ENCODE peak calls at places on chromosomes 12 and 14, in eight cellular contexts. G is stomach, O is prostate gland, I is body of pancreas, B is IMR-90, T is uterus, A is tibial nerve, J is K562. U is an unnamed sample. For H3K36me3, the result is how much of the 10 kb centered on the place peaks cover.

GRCh38 chr14:70188608-70189540 is at the start of gene SLC8A3:
- DNase-seq in J (no peak), I (peak), A (no peak), G (peak), T (no peak), B (peak), O (peak), U (no peak)

GRCh38 chr14:90726656-90727055 is 89.6 kb downstream of the TTC7B start:
- DNase-seq in J (no peak), G (peak), I (peak), B (peak), O (peak), A (peak), T (peak), U (no peak)

GRCh38 chr12:55687746-55688145 is 20.0 kb downstream of the ITGA7 start:
- DNase-seq in J (no peak), A (no peak), I (no peak), O (no peak), B (no peak), G (no peak), T (no peak), U (no peak)

GRCh38 chr12:124174949-124175348 is 119.9 kb upstream of the RFLNA start:
- DNase-seq in I (no peak), G (no peak), O (no peak), B (no peak), A (no peak), T (no peak), J (no peak), U (no peak)

GRCh38 chr14:91927800-91928199 is 19.7 kb downstream of the FBLN5 start:
- DNase-seq in B (no peak), A (no peak), G (no peak), T (no peak), I (no peak), O (no peak), J (no peak), U (no peak)

GRCh38 chr12:112524676-112525425 is 106.1 kb downstream of the PTPN11 start:
- DNase-seq in I (peak), A (no peak), O (no peak), T (no peak), G (no peak), J (no peak), B (peak), U (no peak)

GRCh38 chr14:103396463-103396862 is 11.2 kb downstream of the MARK3 start:
- DNase-seq in J (no peak), G (no peak), A (no peak), B (no peak), I (no peak), T (no peak), O (no peak), U (no peak)

GRCh38 chr14:26856832-26857508 is 259.1 kb upstream of the NOVA1 start:
- DNase-seq in T (no peak), I (peak), J (no peak), G (no peak), A (no peak), O (no peak), B (no peak), U (no peak)

GRCh38 chr12:2834581-2835491 is at the start of gene NRIP2:
- DNase-seq in A (no peak), T (peak), G (no peak), I (peak), B (peak), O (no peak), J (no peak), U (peak)

GRCh38 chr12:108308432-108308831 is 30.7 kb downstream of the CMKLR1 start:
- DNase-seq in J (no peak), B (no peak), O (no peak), A (no peak), G (no peak), I (no peak), T (no peak), U (no peak)

GRCh38 chr12:5965950-5966383 is 20.9 kb upstream of the ANO2 start:
- DNase-seq in G (peak), B (peak), J (peak), O (peak), T (no peak), A (peak), I (peak), U (no peak)

GRCh38 chr14:34231626-34232025 is 230.4 kb downstream of the SPTSSA start:
- DNase-seq in A (peak), O (no peak), B (no peak), I (no peak), T (peak), J (no peak), G (peak), U (no peak)

GRCh38 chr14:100944052-100944451 is 40.5 kb upstream of the RTL1 start:
- DNase-seq in T (no peak), B (no peak), J (no peak), O (no peak), A (no peak), I (no peak), G (no peak), U (no peak)

GRCh38 chr12:121223283-121223946 is 13.5 kb downstream of the P2RX4 start:
- DNase-seq in B (no peak), I (peak), A (no peak), T (no peak), J (no peak), G (peak), O (no peak), U (no peak)

GRCh38 chr14:66507181-66507721 is 696 bp upstream of the GPHN start:
- DNase-seq in O (no peak), J (no peak), I (no peak), B (no peak), T (no peak), G (no peak), A (no peak), U (no peak)
- TF ChIP-seq POLR2A in O (no peak), J (no peak), I (no peak), B (no peak), T (no peak), G (no peak), A (no peak), U (no peak)

GRCh38 chr14:61663312-61663974 is 31.9 kb upstream of the HIF1A start:
- DNase-seq in I (no peak), O (no peak), J (no peak), G (no peak), B (no peak), A (no peak), T (no peak), U (no peak)

GRCh38 chr14:61661471-61661988 is 33.8 kb upstream of the HIF1A start:
- DNase-seq in A (no peak), I (no peak), J (no peak), G (no peak), B (peak), O (no peak), T (no peak), U (no peak)

GRCh38 chr14:61659582-61659981 is 35.7 kb upstream of the HIF1A start:
- DNase-seq in G (no peak), I (no peak), J (no peak), T (no peak), B (peak), O (no peak), A (no peak), U (no peak)

GRCh38 chr14:61662001-61662400 is 33.3 kb upstream of the HIF1A start:
- DNase-seq in B (peak), T (no peak), I (no peak), G (no peak), A (no peak), J (no peak), O (no peak), U (no peak)

GRCh38 chr14:61662437-61663311 is 32.6 kb upstream of the HIF1A start:
- DNase-seq in O (no peak), G (peak), A (peak), T (no peak), J (peak), B (peak), I (peak), U (no peak)
- H3K36me3 ChIP-seq in O (under half), G (under half), A (under half), T (under half), J (under half), B (under half), I (under half), U (under half)

DNA sequence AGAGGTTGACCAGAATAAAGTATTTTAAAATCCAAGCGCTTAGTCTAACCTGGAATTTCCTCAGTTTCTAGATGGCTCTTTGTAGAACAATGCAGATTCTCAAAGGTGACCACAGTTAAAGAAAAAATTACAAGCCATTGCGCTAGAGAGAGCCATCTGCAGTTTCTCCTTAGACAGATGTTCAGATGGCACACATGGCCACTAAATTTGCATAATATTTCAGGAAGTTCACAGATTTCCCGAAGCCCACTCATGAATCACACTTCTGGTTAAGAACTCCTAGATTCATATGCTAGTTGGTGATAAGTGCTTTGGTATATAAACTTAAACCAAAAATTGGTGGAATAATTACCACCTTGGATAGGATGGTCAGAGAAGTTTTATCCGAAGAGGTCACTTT is 752 bp downstream of the AKAP3 start:
- DNase-seq in T (no peak), B (no peak), O (no peak), A (no peak), G (no peak), I (no peak), J (no peak), U (no peak)
- H3K27ac ChIP-seq in T (peak), B (peak), O (peak), A (peak), G (peak), I (peak), J (peak), U (no peak)

GRCh38 chr14:104799657-104800599 is 973 bp upstream of the ZBTB42 start:
- DNase-seq in G (peak), A (peak), J (peak), B (peak), I (peak), T (peak), O (peak), U (peak)

GRCh38 chr14:104799239-104799599 is 1.7 kb upstream of the ZBTB42 start:
- DNase-seq in J (no peak), B (no peak), A (no peak), T (no peak), G (no peak), I (no peak), O (no peak), U (no peak)

GRCh38 chr14:104801284-104802119 is 601 bp downstream of the ZBTB42 start:
- DNase-seq in G (peak), I (peak), B (no peak), A (no peak), J (no peak), T (no peak), O (no peak), U (no peak)

GRCh38 chr14:104802120-104802912 is 1.4 kb downstream of the ZBTB42 start:
- DNase-seq in B (no peak), I (no peak), G (no peak), A (no peak), T (no peak), J (no peak), O (no peak), U (no peak)

DNA sequence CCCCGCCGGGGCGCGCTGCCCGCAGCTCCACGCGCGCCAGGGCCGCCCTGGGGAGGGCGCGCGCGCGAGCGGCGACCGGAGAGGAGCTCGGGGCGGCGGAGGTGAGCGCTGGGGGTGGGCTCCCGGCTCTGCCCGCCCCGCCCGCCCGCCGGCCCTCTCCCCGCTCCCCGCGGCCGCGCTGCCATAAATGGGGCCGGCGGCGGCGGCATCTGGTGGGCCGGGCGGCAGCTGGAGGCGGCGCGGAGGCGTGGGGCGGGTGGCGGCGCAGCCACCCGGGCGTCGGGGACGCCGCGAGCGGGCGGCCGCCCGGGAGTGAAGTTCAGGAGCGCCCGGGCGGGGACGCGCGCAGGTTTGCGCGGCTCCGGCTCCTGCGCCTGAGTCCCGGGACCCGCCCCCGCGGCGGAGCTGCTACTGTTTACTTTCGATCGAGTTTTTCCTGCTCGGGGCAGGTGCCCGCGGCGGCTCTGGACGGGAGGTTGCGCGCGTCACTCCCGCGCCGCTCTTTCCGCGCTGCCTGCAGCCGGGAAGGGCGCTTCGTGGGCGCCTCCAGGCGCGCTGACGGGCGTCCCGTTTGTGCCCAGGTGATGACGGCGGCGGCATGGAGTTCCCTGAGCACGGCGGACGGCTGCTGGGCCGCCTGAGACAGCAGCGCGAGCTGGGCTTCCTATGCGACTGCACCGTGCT is at the start of gene ZBTB42:
- DNase-seq in T (peak), I (peak), G (peak), B (peak), J (no peak), A (no peak), O (peak), U (peak)
- TF ChIP-seq POLR2A in T (peak), I (peak), G (no peak), B (no peak), J (no peak), A (no peak), O (peak), U (no peak)

DNA sequence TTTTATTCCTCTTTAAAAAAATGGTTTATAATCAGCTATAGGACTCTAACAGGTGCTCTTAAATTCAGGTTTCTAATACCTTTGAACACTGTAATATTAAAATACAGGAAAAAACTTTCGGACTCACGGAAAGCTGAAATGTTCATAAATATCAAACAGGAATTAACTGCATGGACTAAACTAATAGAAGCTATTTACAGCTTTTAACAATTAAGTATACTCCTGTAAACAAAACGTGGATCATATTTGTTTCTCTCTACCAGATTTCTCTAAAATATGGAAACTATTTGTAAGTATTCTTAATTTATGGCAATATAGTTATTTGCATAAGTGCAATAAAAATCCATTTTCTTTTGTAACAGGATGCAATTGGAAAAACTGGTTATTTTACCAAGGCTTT is 108.9 kb upstream of the RESF1 start:
- DNase-seq in I (no peak), B (no peak), J (no peak), A (no peak), G (no peak), O (no peak), T (no peak), U (no peak)
- H3K36me3 ChIP-seq in I (under half), B (under half), J (under half), A (under half), G (under half), O (under half), T (under half), U (under half)

GRCh38 chr12:21649034-21649433 is 8.6 kb downstream of the LDHB start:
- DNase-seq in J (no peak), T (no peak), I (no peak), A (no peak), O (no peak), B (no peak), G (no peak), U (no peak)
- H3K27ac ChIP-seq in J (no peak), T (no peak), I (no peak), A (no peak), O (no peak), B (no peak), G (no peak), U (no peak)

DNA sequence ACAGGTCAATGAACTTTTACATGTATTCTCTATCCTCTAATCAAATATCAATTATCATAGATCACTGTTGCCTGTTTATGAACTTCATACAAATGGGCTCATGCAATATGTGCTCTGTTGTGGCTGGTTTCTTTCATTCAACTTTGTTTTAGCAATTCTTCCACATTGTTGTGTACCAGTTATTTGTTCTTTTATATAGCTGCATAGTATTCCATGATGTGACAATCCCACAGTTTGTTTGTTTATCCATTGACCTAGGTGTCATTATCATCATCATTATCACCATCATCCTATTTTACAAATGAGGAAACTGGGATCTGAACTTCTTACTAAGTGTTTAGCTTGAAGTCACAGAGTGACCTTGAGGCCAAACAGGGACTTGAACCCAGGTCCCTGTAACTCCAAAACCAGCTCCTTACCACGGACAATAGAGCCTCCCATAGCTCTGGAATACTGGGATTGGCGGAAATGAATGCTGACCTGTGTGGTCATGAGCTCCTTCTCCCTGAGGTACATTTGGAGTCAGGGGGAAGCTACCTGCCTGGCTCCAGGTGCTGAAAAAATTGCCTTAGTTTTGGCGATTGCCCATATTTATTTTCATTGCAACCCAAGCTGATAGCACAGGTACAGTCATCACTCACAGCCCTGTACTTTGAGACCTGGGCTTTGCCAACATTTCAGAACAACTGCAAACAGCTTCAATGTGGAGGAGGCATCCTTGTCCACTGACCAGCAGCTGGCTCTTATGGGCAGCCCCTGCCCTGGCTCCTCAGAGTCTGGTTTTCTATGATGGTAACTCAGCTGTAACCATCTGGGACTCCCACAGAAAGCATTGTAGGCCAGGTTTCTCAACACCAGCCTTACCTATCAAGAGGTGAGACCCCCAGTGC is 9.2 kb downstream of the ZFP36L1 start:
- DNase-seq in B (no peak), O (no peak), I (peak), G (peak), A (no peak), T (peak), J (no peak), U (peak)
- TF ChIP-seq POLR2A in B (no peak), O (no peak), I (peak), G (no peak), A (no peak), T (no peak), J (no peak), U (no peak)

GRCh38 chr12:111488271-111488670 is 82.5 kb downstream of the SH2B3 start:
- DNase-seq in J (no peak), G (no peak), B (peak), T (peak), O (no peak), I (peak), A (peak), U (peak)

DNA sequence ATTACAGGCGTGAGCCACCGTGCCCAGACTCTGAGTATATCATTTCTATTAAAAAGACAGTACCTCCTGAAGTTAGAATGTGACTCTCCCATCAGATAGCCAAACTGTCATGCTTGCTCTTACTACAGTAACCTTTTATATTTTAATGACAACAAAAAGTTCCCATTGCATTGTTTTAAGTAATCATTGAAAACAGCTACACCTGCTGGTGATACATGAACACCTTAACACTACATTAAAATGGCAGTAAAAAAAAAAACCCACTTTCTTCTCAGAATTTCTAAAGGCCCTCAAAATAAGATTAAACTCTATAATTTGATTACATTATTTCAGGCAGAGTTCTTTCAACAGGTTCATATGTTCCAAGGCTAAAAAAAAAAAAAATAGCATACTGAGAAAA is 76.7 kb downstream of the SH2B3 start:
- DNase-seq in O (no peak), T (no peak), G (no peak), B (no peak), I (no peak), A (no peak), J (no peak), U (no peak)
- H3K36me3 ChIP-seq in O (under half), T (under half), G (half or more), B (under half), I (under half), A (half or more), J (half or more), U (under half)

GRCh38 chr12:1660304-1661187 is 30.3 kb upstream of the ADIPOR2 start:
- DNase-seq in B (no peak), T (peak), O (peak), A (peak), J (no peak), I (peak), G (peak), U (peak)
- H3K27ac ChIP-seq in B (no peak), T (peak), O (peak), A (peak), J (no peak), I (peak), G (peak), U (peak)